ENCODE peak calls at places on chromosomes 2 and 18, in ten cellular contexts. D is HT1080; H is fibroblast of mammary gland; G is NCI-H1092; Z is K562; R is Ammon's horn; M is glutamatergic neuron; B is activated naive CD8-positive, alpha-beta T cell treated with anti-CD3 and anti-CD28 coated beads, Interleukin-2, amount 10 ng/mL, durations not matched to agents 7 days and 5 days; J is effector memory CD8-positive, alpha-beta T cell; Y is left lung. Q is an unnamed sample.

GRCh38 chr18:79156330-79156729 is 87.1 kb downstream of the ATP9B start:
- DNase-seq in G (no peak), H (peak; percentile 3), M (no peak), R (no peak), J (no peak), B (no peak), D (no peak), Y (no peak), Z (no peak), Q (no peak)

GRCh38 chr2:19538411-19538963 is 180.1 kb upstream of the OSR1 start:
- DNase-seq in D (peak; percentile 99), B (no peak), G (no peak), J (no peak), H (peak; percentile 97), Y (no peak), Z (no peak), M (no peak), R (no peak), Q (no peak)

GRCh38 chr2:98867539-98868309 is 68.3 kb downstream of the CRACDL start:
- DNase-seq in H (peak; percentile 74), Y (no peak), Z (no peak), D (peak; percentile 34), B (no peak), G (no peak), R (no peak), J (no peak), M (no peak), Q (no peak)

GRCh38 chr2:80302465-80303005 is 2.0 kb downstream of the LRRTM1 start:
- DNase-seq in Z (no peak), R (no peak), Y (peak; percentile 47), B (peak; percentile 28), G (no peak), M (no peak), J (no peak), D (no peak), H (no peak), Q (no peak)

GRCh38 chr2:207231962-207232361 is 66.2 kb upstream of the KLF7 start:
- DNase-seq in G (no peak), Y (no peak), D (no peak), M (no peak), Z (no peak), J (no peak), B (no peak), H (no peak), R (no peak), Q (no peak)

GRCh38 chr18:79911009-79911870 is 40.2 kb downstream of the SLC66A2 start:
- DNase-seq in J (no peak), B (no peak), D (no peak), Y (peak; percentile 73), H (no peak), G (no peak), M (peak; percentile 72), R (no peak), Z (no peak), Q (no peak)

GRCh38 chr18:47163241-47163640 is 12.9 kb downstream of the IER3IP1 start:
- DNase-seq in B (no peak), R (no peak), H (peak; percentile 85), G (no peak), Z (no peak), J (no peak), Y (no peak), D (peak; percentile 32), M (no peak), Q (no peak)

GRCh38 chr18:159037-159652 is 788 bp downstream of the USP14 start:
- DNase-seq in Z (peak; percentile 27), B (no peak), R (peak; percentile 9), H (no peak), M (no peak), D (peak; percentile 10), G (no peak), Y (no peak), J (peak; percentile 5), Q (no peak)

GRCh38 chr2:101306410-101306809 is 2.1 kb downstream of the RNF149 start:
- DNase-seq in R (no peak), H (no peak), B (no peak), J (no peak), G (no peak), D (no peak), Y (no peak), Z (peak; percentile 19), M (no peak), Q (no peak)

GRCh38 chr2:43239981-43240761 is 13.8 kb upstream of the ZFP36L2 start:
- DNase-seq in J (no peak), B (no peak), Z (no peak), D (no peak), Y (no peak), G (no peak), R (no peak), H (no peak), M (no peak), Q (peak; percentile 72)

GRCh38 chr18:78837766-78838165 is 141.9 kb upstream of the SALL3 start:
- DNase-seq in Y (no peak), J (no peak), G (no peak), R (no peak), Z (no peak), D (no peak), M (no peak), B (no peak), H (no peak), Q (no peak)

Q was measured in CD14-positive monocyte.